ENCODE peak calls at places on chromosomes 3 and 15, in five cellular contexts. One of them, this sample, is unnamed. For H3K4me1, the result is how much of the 10 kb centered on the place peaks cover.

GRCh38 chr3:71055602-71056001 is 527.9 kb downstream of the FOXP1 start:
- DNase-seq in endodermal cell: no peak
- DNase-seq in NT2/D1: no peak
- DNase-seq in Karpas-422: no peak
- DNase-seq in fibroblast of lung: peak
- DNase-seq in this sample: no peak

GRCh38 chr3:114508976-114509375 is 215.1 kb downstream of the TIGIT start:
- DNase-seq in endodermal cell: no peak
- DNase-seq in NT2/D1: no peak
- DNase-seq in Karpas-422: no peak
- DNase-seq in fibroblast of lung: no peak
- DNase-seq in this sample: no peak

GRCh38 chr15:62792960-62793758 is 249.4 kb upstream of the TPM1 start:
- DNase-seq in endodermal cell: no peak
- DNase-seq in NT2/D1: no peak
- DNase-seq in Karpas-422: no peak
- DNase-seq in fibroblast of lung: no peak
- DNase-seq in this sample: no peak

GRCh38 chr3:174532776-174533175 is 326.4 kb upstream of the NAALADL2 start:
- DNase-seq in endodermal cell: no peak
- DNase-seq in NT2/D1: no peak
- DNase-seq in Karpas-422: no peak
- DNase-seq in fibroblast of lung: no peak
- DNase-seq in this sample: no peak

GRCh38 chr3:140760324-140761075 is 82.6 kb downstream of the TRIM42 start:
- DNase-seq in endodermal cell: no peak
- DNase-seq in NT2/D1: no peak
- DNase-seq in Karpas-422: no peak
- DNase-seq in fibroblast of lung: no peak
- DNase-seq in this sample: no peak

GRCh38 chr3:138408751-138409161 is 25.7 kb upstream of the ESYT3 start:
- DNase-seq in endodermal cell: peak
- DNase-seq in NT2/D1: peak
- DNase-seq in Karpas-422: peak
- DNase-seq in fibroblast of lung: no peak
- DNase-seq in this sample: no peak

GRCh38 chr3:196740476-196741400 is 1.1 kb downstream of the PAK2 start:
- DNase-seq in endodermal cell: no peak
- DNase-seq in NT2/D1: peak
- DNase-seq in Karpas-422: peak
- DNase-seq in fibroblast of lung: peak
- DNase-seq in this sample: no peak

GRCh38 chr3:18797378-18797777 is 350.9 kb upstream of the KCNH8 start:
- DNase-seq in endodermal cell: no peak
- DNase-seq in NT2/D1: no peak
- DNase-seq in Karpas-422: no peak
- DNase-seq in fibroblast of lung: no peak
- DNase-seq in this sample: no peak

GRCh38 chr3:36965440-36965839 is 20.6 kb upstream of the TRANK1 start:
- DNase-seq in endodermal cell: peak
- DNase-seq in NT2/D1: no peak
- DNase-seq in Karpas-422: no peak
- DNase-seq in fibroblast of lung: no peak
- DNase-seq in this sample: no peak

GRCh38 chr3:193812791-193813505 is 219.9 kb downstream of the OPA1 start:
- DNase-seq in endodermal cell: peak
- DNase-seq in NT2/D1: peak
- DNase-seq in Karpas-422: peak
- DNase-seq in fibroblast of lung: no peak
- DNase-seq in this sample: no peak

GRCh38 chr3:169678122-169678521 is 14.6 kb upstream of the MECOM start:
- DNase-seq in endodermal cell: no peak
- DNase-seq in NT2/D1: no peak
- DNase-seq in Karpas-422: no peak
- DNase-seq in fibroblast of lung: no peak
- DNase-seq in this sample: no peak

GRCh38 chr15:64144565-64145281 is 6.8 kb upstream of the SNX22 start:
- DNase-seq in endodermal cell: no peak
- DNase-seq in NT2/D1: no peak
- DNase-seq in Karpas-422: no peak
- DNase-seq in fibroblast of lung: no peak
- DNase-seq in this sample: peak

GRCh38 chr3:84194032-84194431 is 764.8 kb upstream of the CADM2 start:
- DNase-seq in endodermal cell: no peak
- DNase-seq in NT2/D1: peak
- DNase-seq in Karpas-422: no peak
- DNase-seq in fibroblast of lung: no peak
- DNase-seq in this sample: no peak

GRCh38 chr15:40104865-40105516 is 3.7 kb downstream of the BMF start:
- DNase-seq in endodermal cell: peak
- DNase-seq in NT2/D1: peak
- DNase-seq in Karpas-422: peak
- DNase-seq in fibroblast of lung: peak
- DNase-seq in this sample: peak

GRCh38 chr3:167396075-167396474 is 16.0 kb upstream of the ZBBX start:
- DNase-seq in endodermal cell: peak
- DNase-seq in NT2/D1: no peak
- DNase-seq in Karpas-422: no peak
- DNase-seq in fibroblast of lung: no peak
- DNase-seq in this sample: no peak

GRCh38 chr3:69976021-69976420 is 23.5 kb upstream of the SAMMSON start:
- DNase-seq in endodermal cell: no peak
- DNase-seq in NT2/D1: no peak
- DNase-seq in Karpas-422: no peak
- DNase-seq in fibroblast of lung: no peak
- DNase-seq in this sample: no peak

GRCh38 chr3:79085166-79085565 is 682.6 kb downstream of the ROBO1 start:
- DNase-seq in endodermal cell: no peak
- DNase-seq in NT2/D1: no peak
- DNase-seq in Karpas-422: no peak
- DNase-seq in fibroblast of lung: peak
- DNase-seq in this sample: no peak

GRCh38 chr15:84992157-84992940 is 10.7 kb downstream of the PDE8A start:
- DNase-seq in endodermal cell: no peak
- DNase-seq in NT2/D1: no peak
- DNase-seq in Karpas-422: no peak
- DNase-seq in fibroblast of lung: peak
- DNase-seq in this sample: no peak

GRCh38 chr3:177479630-177480029 is 282.3 kb upstream of the TBL1XR1 start:
- DNase-seq in endodermal cell: no peak
- DNase-seq in NT2/D1: no peak
- DNase-seq in Karpas-422: no peak
- DNase-seq in fibroblast of lung: no peak
- DNase-seq in this sample: no peak

GRCh38 chr3:16482770-16483531 is 30.5 kb downstream of the RFTN1 start:
- DNase-seq in endodermal cell: peak
- DNase-seq in NT2/D1: peak
- DNase-seq in Karpas-422: peak
- DNase-seq in fibroblast of lung: no peak
- DNase-seq in this sample: no peak

GRCh38 chr3:195224156-195224979 is 46.6 kb downstream of the XXYLT1 start:
- DNase-seq in endodermal cell: no peak
- DNase-seq in NT2/D1: no peak
- DNase-seq in Karpas-422: no peak
- DNase-seq in fibroblast of lung: no peak
- DNase-seq in this sample: no peak
- H3K9ac ChIP-seq in endodermal cell: no peak
- H3K9ac ChIP-seq in NT2/D1: no peak
- H3K9ac ChIP-seq in Karpas-422: no peak
- H3K9ac ChIP-seq in fibroblast of lung: no peak
- H3K9ac ChIP-seq in this sample: no peak

GRCh38 chr3:52195297-52195597 is 2.7 kb upstream of the ALAS1 start:
- DNase-seq in endodermal cell: no peak
- DNase-seq in NT2/D1: no peak
- DNase-seq in Karpas-422: no peak
- DNase-seq in fibroblast of lung: no peak
- DNase-seq in this sample: no peak

GRCh38 chr3:52197842-52198625 is at the start of gene ALAS1:
- DNase-seq in endodermal cell: peak
- DNase-seq in NT2/D1: peak
- DNase-seq in Karpas-422: peak
- DNase-seq in fibroblast of lung: peak
- DNase-seq in this sample: peak

GRCh38 chr3:52195823-52196331 is 2.1 kb upstream of the ALAS1 start:
- DNase-seq in endodermal cell: no peak
- DNase-seq in NT2/D1: no peak
- DNase-seq in Karpas-422: no peak
- DNase-seq in fibroblast of lung: peak
- DNase-seq in this sample: no peak

GRCh38 chr3:52197499-52197841 is 490 bp upstream of the ALAS1 start:
- DNase-seq in endodermal cell: no peak
- DNase-seq in NT2/D1: no peak
- DNase-seq in Karpas-422: no peak
- DNase-seq in fibroblast of lung: no peak
- DNase-seq in this sample: no peak

DNA sequence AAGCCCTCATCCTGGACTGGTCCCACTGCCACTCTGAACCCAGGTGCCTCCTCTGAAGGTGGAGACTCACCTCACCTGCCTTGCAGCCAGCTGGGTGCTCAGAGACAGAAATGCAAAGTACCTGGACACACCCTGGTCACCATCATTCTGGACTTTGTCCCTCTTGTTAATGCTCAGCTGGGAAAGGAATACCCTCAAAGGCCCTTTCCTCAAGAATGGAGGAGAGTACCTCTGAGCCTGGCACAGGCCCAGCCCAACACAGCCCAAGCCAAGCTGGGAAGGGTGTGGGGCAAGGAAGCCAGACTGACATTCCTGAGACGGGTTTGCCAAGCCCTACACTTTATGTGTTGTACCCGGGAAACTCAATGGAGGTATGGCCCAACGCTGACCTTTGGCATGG is 983 bp upstream of the ALAS1 start:
- DNase-seq in endodermal cell: no peak
- DNase-seq in NT2/D1: no peak
- DNase-seq in Karpas-422: no peak
- DNase-seq in fibroblast of lung: no peak
- DNase-seq in this sample: no peak
- H3K4me1 ChIP-seq in endodermal cell: under half
- H3K4me1 ChIP-seq in NT2/D1: under half
- H3K4me1 ChIP-seq in Karpas-422: under half
- H3K4me1 ChIP-seq in fibroblast of lung: under half
- H3K4me1 ChIP-seq in this sample: under half

GRCh38 chr3:146896711-146897110 is 291.6 kb upstream of the PLSCR5 start:
- DNase-seq in endodermal cell: no peak
- DNase-seq in NT2/D1: no peak
- DNase-seq in Karpas-422: no peak
- DNase-seq in fibroblast of lung: no peak
- DNase-seq in this sample: no peak
- H3K9ac ChIP-seq in endodermal cell: no peak
- H3K9ac ChIP-seq in NT2/D1: no peak
- H3K9ac ChIP-seq in Karpas-422: no peak
- H3K9ac ChIP-seq in fibroblast of lung: no peak
- H3K9ac ChIP-seq in this sample: no peak

DNA sequence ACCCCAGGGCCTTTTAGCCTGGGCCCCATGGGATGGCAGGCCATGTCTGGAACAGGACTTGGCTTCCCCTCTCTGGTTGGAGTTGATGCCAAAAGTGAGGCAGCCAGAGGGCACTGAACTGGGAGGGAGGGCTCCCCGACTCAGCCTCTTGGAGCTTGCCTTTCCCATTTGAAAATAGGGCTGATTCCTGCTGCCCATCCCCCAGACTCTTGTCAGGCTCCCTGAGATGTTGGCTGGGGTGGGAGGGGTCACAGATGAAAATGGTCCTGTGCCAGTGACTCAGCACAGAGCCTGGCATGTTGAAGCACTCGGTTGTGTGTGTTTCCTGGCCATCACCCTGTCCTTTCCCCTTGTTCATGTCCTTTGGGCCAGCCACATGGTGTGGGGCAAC is 6.6 kb downstream of the PPCDC start:
- DNase-seq in endodermal cell: no peak
- DNase-seq in NT2/D1: no peak
- DNase-seq in Karpas-422: no peak
- DNase-seq in fibroblast of lung: peak
- DNase-seq in this sample: no peak
- H3K4me1 ChIP-seq in endodermal cell: under half
- H3K4me1 ChIP-seq in NT2/D1: under half
- H3K4me1 ChIP-seq in Karpas-422: under half
- H3K4me1 ChIP-seq in fibroblast of lung: under half
- H3K4me1 ChIP-seq in this sample: under half

DNA sequence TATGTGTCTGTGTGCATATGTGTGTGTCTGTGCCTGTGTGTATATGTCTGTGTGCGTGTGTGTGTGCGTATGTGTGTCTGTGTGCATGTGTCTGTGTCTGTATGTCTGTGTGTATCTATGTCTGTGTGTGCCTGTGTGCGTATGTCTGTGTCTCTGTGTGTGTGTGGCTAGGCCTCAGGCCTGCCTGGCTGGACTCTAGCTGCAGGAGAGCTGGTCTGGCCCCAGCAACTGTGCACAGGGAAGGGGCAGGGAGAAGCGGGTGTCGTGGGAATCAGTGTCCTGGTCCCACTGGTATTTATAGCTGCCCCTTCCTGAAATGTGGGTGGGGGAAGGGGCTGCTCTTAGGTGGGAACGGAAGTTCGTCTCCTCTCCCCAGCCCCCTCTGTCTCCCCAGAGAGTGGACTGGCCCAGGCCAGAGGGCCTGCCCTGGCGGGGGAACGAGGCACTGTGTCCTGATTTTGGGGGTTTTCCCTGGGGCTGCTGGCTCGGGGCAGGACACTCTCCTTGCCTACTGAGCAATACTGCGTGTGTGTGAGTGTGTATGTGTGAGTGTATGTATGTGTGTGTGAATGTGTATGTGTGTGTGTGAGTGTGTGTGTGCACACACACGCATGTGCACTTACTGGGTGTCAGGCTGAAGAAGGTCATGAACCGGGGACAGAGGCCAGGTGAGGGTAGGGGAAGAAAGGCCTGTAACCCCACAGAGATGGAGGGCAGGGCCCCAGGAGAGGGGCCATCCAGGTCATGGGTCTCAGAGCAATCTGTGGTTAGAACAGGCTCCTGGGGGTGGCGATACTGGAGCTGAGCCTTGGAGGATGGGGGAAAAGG is 6.6 kb downstream of the CSPG4 start:
- DNase-seq in endodermal cell: no peak
- DNase-seq in NT2/D1: no peak
- DNase-seq in Karpas-422: no peak
- DNase-seq in fibroblast of lung: no peak
- DNase-seq in this sample: no peak
- H3K9ac ChIP-seq in endodermal cell: no peak
- H3K9ac ChIP-seq in NT2/D1: no peak
- H3K9ac ChIP-seq in Karpas-422: no peak
- H3K9ac ChIP-seq in fibroblast of lung: no peak
- H3K9ac ChIP-seq in this sample: no peak

GRCh38 chr3:124837730-124838186 is 49.4 kb downstream of the ITGB5 start:
- DNase-seq in endodermal cell: peak
- DNase-seq in NT2/D1: no peak
- DNase-seq in Karpas-422: no peak
- DNase-seq in fibroblast of lung: peak
- DNase-seq in this sample: peak
- H3K4me1 ChIP-seq in endodermal cell: under half
- H3K4me1 ChIP-seq in NT2/D1: under half
- H3K4me1 ChIP-seq in Karpas-422: under half
- H3K4me1 ChIP-seq in fibroblast of lung: under half
- H3K4me1 ChIP-seq in this sample: half or more